ENCODE peak calls at places on chromosomes 3 and 15, in four cellular contexts. One of them, this sample, is unnamed.

GRCh38 chr3:146037697-146038096 is 123.3 kb downstream of the PLOD2 start:
- DNase-seq in ovary: no peak
- DNase-seq in IMR-90: peak
- DNase-seq in GM12878: no peak
- DNase-seq in this sample: no peak

GRCh38 chr3:197171481-197172067 is 126.8 kb downstream of the DLG1 start:
- DNase-seq in ovary: no peak
- DNase-seq in IMR-90: peak
- DNase-seq in GM12878: no peak
- DNase-seq in this sample: no peak

GRCh38 chr3:76245622-76246021 is 460.3 kb upstream of the ZNF717 start:
- DNase-seq in ovary: no peak
- DNase-seq in IMR-90: no peak
- DNase-seq in GM12878: no peak
- DNase-seq in this sample: no peak

GRCh38 chr15:89803941-89804800 is 10.5 kb downstream of the ANPEP start:
- DNase-seq in ovary: no peak
- DNase-seq in IMR-90: no peak
- DNase-seq in GM12878: no peak
- DNase-seq in this sample: no peak

GRCh38 chr3:159839561-159840379 is 148.9 kb upstream of the IL12A start:
- DNase-seq in ovary: no peak
- DNase-seq in IMR-90: no peak
- DNase-seq in GM12878: no peak
- DNase-seq in this sample: no peak

GRCh38 chr15:38826880-38827279 is 262.3 kb upstream of the RASGRP1 start:
- DNase-seq in ovary: no peak
- DNase-seq in IMR-90: peak
- DNase-seq in GM12878: no peak
- DNase-seq in this sample: no peak

GRCh38 chr3:8110966-8111798 is 390.4 kb upstream of the LMCD1 start:
- DNase-seq in ovary: peak
- DNase-seq in IMR-90: peak
- DNase-seq in GM12878: peak
- DNase-seq in this sample: peak

GRCh38 chr3:115217678-115218451 is 70.8 kb upstream of the ZBTB20 start:
- DNase-seq in ovary: peak
- DNase-seq in IMR-90: peak
- DNase-seq in GM12878: no peak
- DNase-seq in this sample: no peak

GRCh38 chr3:135641771-135642170 is 323.8 kb upstream of the PPP2R3A start:
- DNase-seq in ovary: no peak
- DNase-seq in IMR-90: no peak
- DNase-seq in GM12878: no peak
- DNase-seq in this sample: no peak

GRCh38 chr3:149090907-149091306 is 4.6 kb upstream of the HLTF start:
- DNase-seq in ovary: no peak
- DNase-seq in IMR-90: no peak
- DNase-seq in GM12878: no peak
- DNase-seq in this sample: no peak

GRCh38 chr15:95017950-95018349 is 786.6 kb downstream of the MCTP2 start:
- DNase-seq in ovary: peak
- DNase-seq in IMR-90: no peak
- DNase-seq in GM12878: no peak
- DNase-seq in this sample: no peak

GRCh38 chr15:70854669-70854976 is 666 bp upstream of the LARP6 start:
- DNase-seq in ovary: peak
- DNase-seq in IMR-90: peak
- DNase-seq in GM12878: no peak
- DNase-seq in this sample: no peak

GRCh38 chr3:149625795-149626194 is 32.0 kb downstream of the WWTR1 start:
- DNase-seq in ovary: no peak
- DNase-seq in IMR-90: no peak
- DNase-seq in GM12878: no peak
- DNase-seq in this sample: no peak

GRCh38 chr3:81173514-81173913 is 587.9 kb downstream of the GBE1 start:
- DNase-seq in ovary: no peak
- DNase-seq in IMR-90: no peak
- DNase-seq in GM12878: no peak
- DNase-seq in this sample: no peak

GRCh38 chr15:92907880-92908279 is 7.8 kb downstream of the CHD2 start:
- DNase-seq in ovary: peak
- DNase-seq in IMR-90: peak
- DNase-seq in GM12878: no peak
- DNase-seq in this sample: peak

GRCh38 chr3:102810937-102811336 is 376.1 kb downstream of the ZPLD1 start:
- DNase-seq in ovary: no peak
- DNase-seq in IMR-90: no peak
- DNase-seq in GM12878: no peak
- DNase-seq in this sample: no peak

GRCh38 chr3:66386925-66387650 is 113.7 kb downstream of the LRIG1 start:
- DNase-seq in ovary: no peak
- DNase-seq in IMR-90: peak
- DNase-seq in GM12878: peak
- DNase-seq in this sample: no peak

GRCh38 chr3:196339493-196340254 is 1.5 kb upstream of the TM4SF19 start:
- DNase-seq in ovary: no peak
- DNase-seq in IMR-90: peak
- DNase-seq in GM12878: no peak
- DNase-seq in this sample: no peak

GRCh38 chr15:90812881-90813280 is 55.5 kb upstream of the FURIN start:
- DNase-seq in ovary: no peak
- DNase-seq in IMR-90: no peak
- DNase-seq in GM12878: no peak
- DNase-seq in this sample: no peak

DNA sequence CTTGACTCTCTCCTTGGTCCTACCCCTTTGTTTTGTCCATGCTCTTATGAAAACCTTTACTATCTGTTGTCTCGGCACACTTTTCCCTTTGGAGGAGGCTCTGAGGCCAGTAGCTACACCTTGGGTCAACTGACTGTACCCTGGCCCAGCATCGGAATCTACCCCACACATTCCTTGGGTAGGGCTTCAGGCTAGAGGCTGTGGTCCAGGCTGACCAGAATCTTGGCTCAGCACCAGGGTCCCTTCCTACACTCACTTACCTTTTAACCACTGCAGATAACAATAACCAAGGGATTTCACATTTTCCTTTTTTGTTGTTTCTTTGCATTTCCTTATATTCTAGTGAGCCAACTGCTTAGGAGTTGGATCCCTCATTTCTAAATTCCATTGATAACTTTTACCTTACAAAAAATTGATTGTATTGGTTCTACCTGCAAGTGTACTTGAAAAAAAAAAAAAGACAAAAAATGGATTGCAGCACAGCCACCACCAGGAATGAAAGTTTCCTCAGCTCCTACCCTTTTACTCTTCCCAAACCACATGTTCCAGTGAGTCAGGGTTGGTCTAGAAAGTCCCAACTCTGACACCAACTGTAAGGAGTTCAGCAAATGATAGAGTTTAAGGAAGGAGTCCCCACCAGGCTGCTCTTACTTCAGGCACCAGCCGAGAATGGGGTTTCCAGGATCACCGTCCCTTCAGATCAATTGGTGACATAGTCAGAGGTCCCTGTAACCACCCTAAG is 95.6 kb downstream of the FBLN2 start:
- DNase-seq in ovary: no peak
- DNase-seq in IMR-90: peak
- DNase-seq in GM12878: no peak
- DNase-seq in this sample: no peak
- H3K27ac ChIP-seq in ovary: no peak
- H3K27ac ChIP-seq in IMR-90: no peak
- H3K27ac ChIP-seq in GM12878: no peak
- H3K27ac ChIP-seq in this sample: no peak

GRCh38 chr15:22890296-22890695 is 51.8 kb downstream of the NIPA2 start:
- DNase-seq in ovary: no peak
- DNase-seq in IMR-90: no peak
- DNase-seq in GM12878: no peak
- DNase-seq in this sample: no peak
- TF ChIP-seq POLR2A in ovary: no peak
- TF ChIP-seq POLR2A in IMR-90: no peak
- TF ChIP-seq POLR2A in GM12878: no peak
- TF ChIP-seq POLR2A in this sample: no peak

DNA sequence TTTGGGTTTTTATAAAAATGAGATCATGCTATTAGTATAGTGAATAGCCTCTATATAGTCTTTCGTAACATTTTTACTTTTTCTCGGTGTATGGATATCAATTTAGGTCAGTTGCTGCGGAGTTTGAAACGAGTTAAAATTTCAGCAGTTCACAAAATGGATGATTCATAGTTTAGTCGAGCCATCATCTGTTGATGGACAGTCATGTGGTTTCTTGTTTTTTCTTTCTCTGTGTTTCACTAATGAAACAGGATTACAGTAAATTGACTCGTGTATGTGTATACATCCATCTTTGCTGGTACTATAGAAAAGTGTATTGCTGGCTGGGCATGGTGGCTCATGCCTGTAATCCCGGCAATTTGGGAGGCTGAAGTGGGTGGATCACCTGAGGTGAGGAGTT is 106.8 kb downstream of the IGF1R start:
- DNase-seq in ovary: no peak
- DNase-seq in IMR-90: peak
- DNase-seq in GM12878: no peak
- DNase-seq in this sample: no peak
- H3K27ac ChIP-seq in ovary: no peak
- H3K27ac ChIP-seq in IMR-90: no peak
- H3K27ac ChIP-seq in GM12878: no peak
- H3K27ac ChIP-seq in this sample: no peak

GRCh38 chr15:41919954-41920538 is 26.2 kb upstream of the SPTBN5 start:
- DNase-seq in ovary: peak
- DNase-seq in IMR-90: peak
- DNase-seq in GM12878: no peak
- DNase-seq in this sample: no peak

GRCh38 chr15:41923424-41923999 is 29.7 kb upstream of the SPTBN5 start:
- DNase-seq in ovary: no peak
- DNase-seq in IMR-90: no peak
- DNase-seq in GM12878: no peak
- DNase-seq in this sample: no peak

GRCh38 chr15:41922353-41922752 is 28.5 kb upstream of the SPTBN5 start:
- DNase-seq in ovary: no peak
- DNase-seq in IMR-90: no peak
- DNase-seq in GM12878: no peak
- DNase-seq in this sample: no peak

GRCh38 chr15:41919201-41919820 is 25.5 kb upstream of the SPTBN5 start:
- DNase-seq in ovary: no peak
- DNase-seq in IMR-90: no peak
- DNase-seq in GM12878: no peak
- DNase-seq in this sample: no peak

GRCh38 chr15:41921167-41921566 is 27.3 kb upstream of the SPTBN5 start:
- DNase-seq in ovary: no peak
- DNase-seq in IMR-90: peak
- DNase-seq in GM12878: no peak
- DNase-seq in this sample: no peak
- TF ChIP-seq POLR2A in ovary: no peak
- TF ChIP-seq POLR2A in IMR-90: no peak
- TF ChIP-seq POLR2A in GM12878: peak
- TF ChIP-seq POLR2A in this sample: no peak

GRCh38 chr3:113285741-113286140 is 74.4 kb downstream of the BOC start:
- DNase-seq in ovary: no peak
- DNase-seq in IMR-90: no peak
- DNase-seq in GM12878: no peak
- DNase-seq in this sample: no peak
- H3K27ac ChIP-seq in ovary: peak
- H3K27ac ChIP-seq in IMR-90: no peak
- H3K27ac ChIP-seq in GM12878: no peak
- H3K27ac ChIP-seq in this sample: peak